ENCODE peak calls at places on chromosome 3, in six cellular contexts. R, T, N, O, B and P are unnamed samples.

GRCh38 chr3:110526732-110527727 is 544.6 kb upstream of the NECTIN3 start:
- DNase-seq in T (no peak), R (no peak), B (no peak), N (no peak), O (no peak), P (peak; percentile 61)

GRCh38 chr3:9808345-9809037 is 1.6 kb upstream of the TTLL3 start:
- DNase-seq in R (no peak), O (peak; percentile 31), B (no peak), T (no peak), N (peak; percentile 72), P (peak; percentile 86)

GRCh38 chr3:116140100-116140689 is 305.1 kb downstream of the LSAMP start:
- DNase-seq in R (no peak), N (no peak), O (peak; percentile 9), B (no peak), T (no peak), P (peak; percentile 53)

GRCh38 chr3:23950303-23950702 is 5.2 kb downstream of the NR1D2 start:
- DNase-seq in O (no peak), B (no peak), N (no peak), T (no peak), R (no peak), P (no peak)

GRCh38 chr3:25542571-25543039 is 114.5 kb downstream of the RARB start:
- DNase-seq in O (no peak), T (no peak), B (no peak), N (no peak), R (no peak), P (no peak)

GRCh38 chr3:25493786-25494185 is 65.7 kb downstream of the RARB start:
- DNase-seq in R (no peak), O (no peak), T (no peak), B (no peak), N (no peak), P (no peak)

GRCh38 chr3:127394984-127395662 is 107.3 kb upstream of the PRR20G start:
- DNase-seq in R (no peak), T (no peak), N (no peak), B (no peak), O (no peak), P (no peak)

GRCh38 chr3:174441588-174442316 is 417.4 kb upstream of the NAALADL2 start:
- DNase-seq in O (no peak), N (no peak), B (no peak), T (no peak), R (no peak), P (peak; percentile 17)

GRCh38 chr3:122263058-122263457 is 62.0 kb upstream of the CSTA start:
- DNase-seq in T (no peak), R (no peak), O (no peak), B (no peak), N (no peak), P (peak; percentile 71)

GRCh38 chr3:144482876-144483275 is 511.3 kb downstream of the DIPK2A start:
- DNase-seq in T (no peak), R (no peak), B (no peak), O (no peak), N (no peak), P (no peak)

GRCh38 chr3:85864896-85865295 is 906.1 kb downstream of the CADM2 start:
- DNase-seq in T (no peak), N (no peak), B (no peak), R (no peak), O (no peak), P (no peak)

GRCh38 chr3:13277130-13277783 is 142.9 kb downstream of the NUP210 start:
- DNase-seq in N (no peak), O (no peak), B (peak; percentile 48), R (no peak), T (no peak), P (no peak)

GRCh38 chr3:42152193-42152592 is 61.0 kb downstream of the TRAK1 start:
- DNase-seq in R (no peak), O (no peak), T (no peak), B (no peak), N (no peak), P (no peak)

GRCh38 chr3:56295161-56295560 is 173.1 kb downstream of the ERC2 start:
- DNase-seq in O (no peak), R (no peak), B (no peak), N (no peak), T (no peak), P (no peak)

GRCh38 chr3:98962189-98962930 is 60.9 kb upstream of the DCBLD2 start:
- DNase-seq in B (no peak), N (no peak), R (no peak), O (peak; percentile 52), T (no peak), P (no peak)

GRCh38 chr3:98800401-98800800 is 37.3 kb downstream of the ST3GAL6 start:
- DNase-seq in T (no peak), B (no peak), O (no peak), N (no peak), R (no peak), P (no peak)

GRCh38 chr3:193598202-193598601 is 5.2 kb downstream of the OPA1 start:
- DNase-seq in B (no peak), O (no peak), N (no peak), R (no peak), T (no peak), P (no peak)

GRCh38 chr3:140246578-140246977 is 311.6 kb downstream of the CLSTN2 start:
- DNase-seq in O (no peak), B (no peak), T (no peak), R (no peak), N (no peak), P (no peak)

GRCh38 chr3:106720510-106720909 is 656.7 kb upstream of the CCDC54 start:
- DNase-seq in O (peak; percentile 1), T (no peak), B (no peak), R (peak; percentile 40), N (no peak), P (no peak)

GRCh38 chr3:72892081-72892763 is 4.4 kb downstream of the GXYLT2 start:
- DNase-seq in R (no peak), N (no peak), B (no peak), T (no peak), O (peak; percentile 56), P (no peak)

GRCh38 chr3:45957606-45958005 is 14.3 kb downstream of the CXCR6 start:
- DNase-seq in T (no peak), O (no peak), B (no peak), N (no peak), R (no peak), P (no peak)

GRCh38 chr3:127786358-127787070 is 35.8 kb downstream of the MGLL start:
- DNase-seq in O (no peak), B (peak; percentile 46), R (no peak), T (peak; percentile 89), N (peak; percentile 89), P (no peak)

GRCh38 chr3:171936231-171936841 is 93.2 kb downstream of the TMEM212 start:
- DNase-seq in N (no peak), B (no peak), T (no peak), R (no peak), O (no peak), P (no peak)

GRCh38 chr3:114307222-114307840 is 13.5 kb downstream of the TIGIT start:
- DNase-seq in B (no peak), N (no peak), O (no peak), T (no peak), R (no peak), P (no peak)

GRCh38 chr3:120196333-120196732 is 88.7 kb downstream of the GPR156 start:
- DNase-seq in O (no peak), T (no peak), N (no peak), R (no peak), B (no peak), P (no peak)

GRCh38 chr3:51967384-51968174 is at the start of gene PCBP4:
- DNase-seq in R (peak; percentile 91), B (peak; percentile 65), O (peak; percentile 70), T (no peak), N (peak; percentile 88), P (peak; percentile 70)

GRCh38 chr3:25820372-25820771 is 30.5 kb downstream of the OXSM start:
- DNase-seq in R (no peak), T (no peak), O (no peak), B (no peak), N (no peak), P (peak; percentile 42)

GRCh38 chr3:16329792-16330061 is 64.7 kb downstream of the OXNAD1 start:
- DNase-seq in R (no peak), O (no peak), N (peak; percentile 54), B (no peak), T (no peak), P (peak; percentile 56)

GRCh38 chr3:12613250-12613649 is 50.7 kb downstream of the RAF1 start:
- DNase-seq in N (no peak), R (no peak), O (no peak), B (no peak), T (no peak), P (no peak)

GRCh38 chr3:52534281-52535183 is 875 bp upstream of the NT5DC2 start:
- DNase-seq in O (peak; percentile 75), T (peak; percentile 68), R (peak; percentile 87), B (no peak), N (peak; percentile 20), P (peak; percentile 64)

GRCh38 chr3:165159760-165160421 is 36.3 kb downstream of the SLITRK3 start:
- DNase-seq in R (no peak), T (no peak), O (no peak), B (no peak), N (no peak), P (peak; percentile 7)

GRCh38 chr3:88433572-88433971 is 283.8 kb downstream of the C3orf38 start:
- DNase-seq in T (no peak), O (no peak), N (no peak), B (no peak), R (no peak), P (no peak)
- TF ChIP-seq POLR2AphosphoS5 in T (no peak), O (no peak), N (no peak), B (no peak), R (no peak), P (no peak)

DNA sequence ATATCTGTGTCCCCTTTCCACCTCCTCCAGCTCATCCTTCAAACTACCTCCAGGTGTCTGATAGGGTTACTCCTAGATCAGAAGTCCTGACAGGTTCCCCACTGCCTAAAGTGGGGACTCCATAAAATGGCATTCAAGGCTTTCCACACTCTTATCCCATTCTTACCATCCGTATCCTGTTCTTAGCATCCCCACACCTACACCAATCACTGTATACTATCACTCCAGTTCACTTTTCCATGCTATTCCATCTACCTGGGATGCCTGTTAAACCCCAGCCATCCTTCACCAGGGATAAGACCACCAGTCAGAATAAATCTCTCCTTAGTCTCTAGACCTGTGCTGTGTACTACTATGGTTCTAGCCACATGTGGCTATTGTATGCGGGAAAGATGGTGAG is 19.1 kb downstream of the SSR3 start:
- DNase-seq in T (no peak), B (no peak), O (no peak), N (no peak), R (no peak), P (no peak)
- H3K27ac ChIP-seq in T (peak overlapping the region; percentile 49), B (peak overlapping the region; percentile 83), O (peak overlapping the region; percentile 62), N (peak overlapping the region; percentile 62), R (no peak overlapping the region), P (no peak overlapping the region)

DNA sequence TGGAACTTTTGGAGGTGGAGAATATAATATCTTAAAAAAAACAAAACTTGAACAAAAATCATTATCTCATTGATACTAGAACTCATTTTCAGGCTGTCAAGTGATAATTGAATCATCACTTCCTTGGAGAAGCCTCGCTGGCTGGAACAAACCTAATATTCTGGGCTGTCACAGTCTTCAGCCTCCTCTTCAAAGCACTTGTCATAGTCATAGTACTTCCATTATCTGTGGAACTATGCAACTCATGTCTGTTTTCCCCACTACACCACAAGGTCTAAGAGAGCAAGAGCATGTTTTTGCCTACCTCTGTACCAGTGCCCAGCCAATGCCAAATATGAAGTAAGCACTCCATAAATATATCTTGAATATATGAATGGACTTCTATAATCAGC is 86.7 kb upstream of the SNRK start:
- DNase-seq in R (no peak), B (no peak), T (no peak), O (no peak), N (no peak), P (no peak)
- TF ChIP-seq POLR2AphosphoS5 in R (no peak), B (no peak), T (no peak), O (no peak), N (no peak), P (no peak)

GRCh38 chr3:123379041-123379830 is 69.7 kb downstream of the ADCY5 start:
- DNase-seq in N (no peak), B (no peak), R (no peak), O (no peak), T (peak; percentile 35), P (no peak)
- H3K27ac ChIP-seq in N (no peak overlapping the region), B (no peak overlapping the region), R (no peak overlapping the region), O (no peak overlapping the region), T (no peak overlapping the region), P (no peak overlapping the region)